ENCODE peak calls at places on chromosomes 7 and 10, in six cellular contexts. H, Z, Q, E, B and D are unnamed samples.
A peak's percentile ranks its signal among the peaks of the same experiment; 100 is the strongest.

GRCh38 chr10:35236739-35237138 is 99.6 kb upstream of the CCNY start:
- DNase-seq in H (no peak), Z (peak; percentile 33), Q (no peak), E (no peak), B (peak; percentile 56), D (no peak)

GRCh38 chr10:87593702-87594101 is 66.0 kb upstream of the PAPSS2 start:
- DNase-seq in H (no peak), Z (no peak), Q (no peak), E (no peak), B (peak; percentile 29), D (no peak)

GRCh38 chr10:6067457-6067856 is 5.3 kb upstream of the IL2RA start:
- DNase-seq in H (no peak), Z (no peak), Q (no peak), E (no peak), B (no peak), D (no peak)

GRCh38 chr7:155860461-155860839 is 48.2 kb upstream of the SHH start:
- DNase-seq in H (no peak), Z (no peak), Q (no peak), E (no peak), B (no peak), D (no peak)

GRCh38 chr7:30683839-30684238 is 1.6 kb upstream of the CRHR2 start:
- DNase-seq in H (no peak), Z (no peak), Q (no peak), E (no peak), B (no peak), D (no peak)

GRCh38 chr7:29091121-29091601 is 55.2 kb downstream of the CPVL start:
- DNase-seq in H (no peak), Z (no peak), Q (no peak), E (no peak), B (peak; percentile 85), D (no peak)

GRCh38 chr10:58291538-58292174 is 22.7 kb downstream of the CISD1 start:
- DNase-seq in H (peak; percentile 24), Z (peak; percentile 47), Q (no peak), E (no peak), B (peak; percentile 80), D (no peak)

GRCh38 chr7:8147004-8147403 is 115.0 kb downstream of the ICA1 start:
- DNase-seq in H (no peak), Z (no peak), Q (no peak), E (no peak), B (no peak), D (no peak)

GRCh38 chr7:120703585-120704240 is 154.2 kb downstream of the TSPAN12 start:
- DNase-seq in H (no peak), Z (no peak), Q (no peak), E (no peak), B (no peak), D (no peak)

GRCh38 chr10:131843881-131844284 is 56.9 kb upstream of the PPP2R2D start:
- DNase-seq in H (no peak), Z (no peak), Q (no peak), E (peak; percentile 43), B (no peak), D (no peak)

GRCh38 chr10:34981834-34982233 is 108.3 kb downstream of the CUL2 start:
- DNase-seq in H (no peak), Z (no peak), Q (no peak), E (no peak), B (no peak), D (no peak)

GRCh38 chr10:117666131-117666530 is 123.6 kb downstream of the EMX2 start:
- DNase-seq in H (no peak), Z (no peak), Q (no peak), E (no peak), B (no peak), D (no peak)

GRCh38 chr7:133562617-133563016 is 309.7 kb downstream of the EXOC4 start:
- DNase-seq in H (no peak), Z (peak; percentile 79), Q (no peak), E (no peak), B (no peak), D (no peak)

GRCh38 chr7:151143261-151144015 is 24.1 kb downstream of the GBX1 start:
- DNase-seq in H (no peak), Z (no peak), Q (no peak), E (no peak), B (peak; percentile 37), D (no peak)

DNA sequence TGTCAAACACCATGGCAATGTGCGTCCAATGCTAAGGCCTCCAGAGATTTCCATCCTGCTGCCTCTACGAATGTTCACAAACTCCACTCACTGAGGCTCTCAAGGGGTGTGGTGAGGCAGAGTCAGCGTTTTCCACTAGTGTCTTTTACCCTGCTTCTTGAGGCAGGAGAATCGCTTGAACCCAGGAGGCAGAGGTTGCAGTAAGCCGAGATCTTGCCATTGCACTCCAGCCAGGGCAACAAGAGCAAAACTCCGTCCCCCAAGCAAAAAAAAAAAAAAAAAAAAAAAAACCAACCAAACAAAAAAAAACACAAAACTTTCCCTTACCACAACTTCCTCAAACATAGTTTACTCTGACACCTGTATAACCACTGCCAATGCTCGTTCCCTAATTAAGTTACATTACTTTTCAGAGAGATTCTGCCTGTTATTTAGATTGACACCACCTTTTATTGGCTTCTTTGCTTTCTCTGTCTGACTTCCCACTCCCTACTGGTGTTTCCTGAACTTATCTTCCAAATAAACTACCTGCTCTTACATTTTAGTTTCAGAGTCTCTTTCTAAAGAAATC is 102.1 kb upstream of the ZNF746 start:
- DNase-seq in H (no peak), Z (no peak), Q (no peak), E (no peak), B (no peak), D (no peak)
- H3K27ac ChIP-seq in H (no peak overlapping the region), Z (no peak overlapping the region), Q (no peak overlapping the region), E (no peak overlapping the region), B (peak overlapping the region; percentile 79), D (no peak overlapping the region)

GRCh38 chr7:111105269-111105668 is 14.3 kb downstream of the LRRN3 start:
- DNase-seq in H (no peak), Z (no peak), Q (no peak), E (no peak), B (no peak), D (no peak)
- H3K27ac ChIP-seq in H (no peak overlapping the region), Z (no peak overlapping the region), Q (no peak overlapping the region), E (no peak overlapping the region), B (no peak overlapping the region), D (no peak overlapping the region)

GRCh38 chr10:97076781-97077180 is 109.0 kb downstream of the SLIT1 start:
- DNase-seq in H (no peak), Z (no peak), Q (no peak), E (no peak), B (no peak), D (no peak)

GRCh38 chr10:97075421-97075820 is 110.3 kb downstream of the SLIT1 start:
- DNase-seq in H (no peak), Z (no peak), Q (no peak), E (no peak), B (no peak), D (no peak)

GRCh38 chr10:97078280-97079156 is 107.2 kb downstream of the SLIT1 start:
- DNase-seq in H (no peak), Z (no peak), Q (no peak), E (no peak), B (no peak), D (no peak)

GRCh38 chr10:97074256-97075145 is 111.3 kb downstream of the SLIT1 start:
- DNase-seq in H (no peak), Z (no peak), Q (no peak), E (no peak), B (no peak), D (peak; percentile 30)

DNA sequence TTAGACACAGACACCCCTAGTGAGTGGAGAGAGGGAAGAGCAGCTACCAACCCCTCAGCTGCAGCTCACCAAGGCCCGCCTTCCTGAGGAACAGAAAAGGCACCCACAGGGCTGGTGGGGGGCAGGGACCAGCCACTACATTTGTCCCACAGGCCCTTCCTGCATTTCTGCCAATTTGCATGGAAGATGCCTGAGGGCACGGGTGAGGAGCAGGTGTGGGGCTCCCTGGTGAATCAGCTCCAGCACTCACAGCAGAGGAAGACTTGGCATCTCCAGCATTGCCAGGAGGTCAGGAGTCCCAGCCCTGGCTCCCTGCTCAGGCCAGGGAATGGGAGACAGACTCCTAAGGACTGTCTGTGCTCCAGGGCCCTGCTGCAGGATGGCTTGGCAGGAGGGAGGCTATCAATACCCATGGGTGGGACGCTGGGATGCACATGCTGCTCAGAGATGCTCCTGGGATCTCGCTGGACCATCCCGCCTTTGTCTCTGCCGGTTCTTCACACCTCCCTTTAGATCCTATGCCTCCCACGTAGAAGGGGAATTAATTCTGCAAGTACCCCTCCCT is 109.7 kb downstream of the SLIT1 start:
- DNase-seq in H (no peak), Z (no peak), Q (no peak), E (no peak), B (no peak), D (no peak)
- H3K27ac ChIP-seq in H (no peak overlapping the region), Z (no peak overlapping the region), Q (no peak overlapping the region), E (no peak overlapping the region), B (no peak overlapping the region), D (no peak overlapping the region)

GRCh38 chr10:16789266-16789665 is 28.0 kb downstream of the RSU1 start:
- DNase-seq in H (no peak), Z (peak; percentile 33), Q (no peak), E (no peak), B (no peak), D (no peak)

GRCh38 chr10:16789765-16790164 is 27.5 kb downstream of the RSU1 start:
- DNase-seq in H (no peak), Z (no peak), Q (no peak), E (no peak), B (no peak), D (no peak)

GRCh38 chr10:16787361-16787791 is 29.8 kb downstream of the RSU1 start:
- DNase-seq in H (no peak), Z (no peak), Q (peak; percentile 50), E (no peak), B (no peak), D (no peak)

GRCh38 chr10:16788778-16789177 is 28.4 kb downstream of the RSU1 start:
- DNase-seq in H (no peak), Z (no peak), Q (no peak), E (no peak), B (no peak), D (no peak)

DNA sequence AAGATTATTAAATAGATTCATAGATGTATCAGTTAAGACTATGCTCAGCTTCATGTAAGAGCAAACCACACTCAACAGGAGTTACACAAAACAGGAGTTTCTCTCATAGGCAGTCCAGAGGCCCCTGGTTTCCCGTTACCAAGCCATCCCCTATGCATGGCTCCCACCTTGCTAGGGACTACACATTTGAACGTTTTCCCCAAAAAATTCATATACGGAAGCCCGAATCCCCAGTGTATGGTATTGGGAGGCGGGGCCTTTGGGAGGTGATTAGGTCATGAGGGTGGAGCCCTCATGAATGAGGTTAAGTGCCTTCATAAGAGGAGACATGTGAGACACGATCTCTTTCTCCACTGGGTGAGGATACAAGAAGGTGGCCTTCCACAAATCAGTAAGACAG is 29.1 kb downstream of the RSU1 start:
- DNase-seq in H (no peak), Z (no peak), Q (no peak), E (no peak), B (no peak), D (no peak)
- H3K27ac ChIP-seq in H (no peak overlapping the region), Z (no peak overlapping the region), Q (peak overlapping the region; percentile 71), E (no peak overlapping the region), B (no peak overlapping the region), D (no peak overlapping the region)